ENCODE peak calls at places on chromosomes 4 and X, in five cellular contexts. Z is activated T-helper 1 cell treated with Interleukin-2 at 50 U/mL for 16 hours, Q is mucosa of gallbladder, U is iris pigment epithelial cell, D is right cardiac atrium. T is an unnamed sample.

GRCh38 chr4:169096221-169096620 is 86.2 kb upstream of the CBR4 start:
- DNase-seq in Z (no peak), U (no peak), Q (no peak), D (no peak), T (no peak)

GRCh38 chrX:68870357-68870756 is 41.5 kb downstream of the EFNB1 start:
- DNase-seq in Z (no peak), U (no peak), D (no peak), Q (no peak), T (no peak)

GRCh38 chr4:152369203-152369902 is 166.5 kb downstream of the FBXW7 start:
- DNase-seq in U (no peak), D (no peak), Q (no peak), Z (no peak), T (no peak)

GRCh38 chr4:118327554-118328241 is 25.1 kb downstream of the PRSS12 start:
- DNase-seq in D (no peak), Q (no peak), Z (no peak), U (no peak), T (no peak)

GRCh38 chr4:187883836-187884235 is 111.7 kb upstream of the ZFP42 start:
- DNase-seq in U (no peak), Q (no peak), Z (no peak), D (no peak), T (no peak)

GRCh38 chrX:49846004-49846403 is 16.9 kb downstream of the PAGE4 start:
- DNase-seq in U (no peak), D (no peak), Z (no peak), Q (no peak), T (no peak)

GRCh38 chr4:30948653-30949052 is 228.5 kb downstream of the PCDH7 start:
- DNase-seq in Q (no peak), Z (no peak), U (peak), D (no peak), T (no peak)

GRCh38 chr4:4436244-4436823 is 49.4 kb downstream of the NSG1 start:
- DNase-seq in D (no peak), Z (no peak), U (no peak), Q (no peak), T (no peak)

GRCh38 chr4:53476232-53477037 is 99.0 kb downstream of the FIP1L1 start:
- DNase-seq in D (no peak), Z (no peak), Q (no peak), U (peak), T (no peak)